ENCODE peak calls at places on chromosomes 2 and 18, in six cellular contexts. E, N, H, Q, Z and J are unnamed samples. For H3K9me3, the result is how much of the 10 kb centered on the place peaks cover.

GRCh38 chr2:240371461-240372000 is 63.9 kb upstream of the GPC1 start:
- DNase-seq in E (no peak), N (no peak), H (no peak), Q (no peak), Z (no peak), J (no peak)

GRCh38 chr18:11752116-11752911 is 63.2 kb downstream of the GNAL start:
- DNase-seq in E (no peak), N (no peak), H (no peak), Q (no peak), Z (peak), J (no peak)

GRCh38 chr18:13070460-13070859 is 79.3 kb downstream of the CEP192 start:
- DNase-seq in E (peak), N (no peak), H (no peak), Q (no peak), Z (no peak), J (no peak)

GRCh38 chr2:231717281-231718180 is 9.2 kb downstream of the PTMA start:
- DNase-seq in E (no peak), N (peak), H (no peak), Q (no peak), Z (peak), J (no peak)

GRCh38 chr2:15666776-15667578 is 75.3 kb downstream of the DDX1 start:
- DNase-seq in E (no peak), N (no peak), H (no peak), Q (no peak), Z (no peak), J (no peak)

GRCh38 chr2:198383392-198383791 is 579.0 kb downstream of the PLCL1 start:
- DNase-seq in E (no peak), N (no peak), H (no peak), Q (no peak), Z (no peak), J (no peak)

GRCh38 chr2:147390475-147390874 is 454.4 kb upstream of the ACVR2A start:
- DNase-seq in E (no peak), N (no peak), H (no peak), Q (no peak), Z (no peak), J (no peak)

GRCh38 chr2:207219716-207220414 is 54.1 kb upstream of the KLF7 start:
- DNase-seq in E (no peak), N (no peak), H (no peak), Q (no peak), Z (no peak), J (no peak)

GRCh38 chr2:212021947-212022346 is 516.7 kb downstream of the ERBB4 start:
- DNase-seq in E (no peak), N (peak), H (no peak), Q (no peak), Z (no peak), J (no peak)

GRCh38 chr2:21821697-21822227 is 698.0 kb downstream of the TDRD15 start:
- DNase-seq in E (no peak), N (no peak), H (no peak), Q (no peak), Z (no peak), J (no peak)

GRCh38 chr2:239735131-239735828 is 289.9 kb downstream of the NDUFA10 start:
- DNase-seq in E (no peak), N (no peak), H (no peak), Q (no peak), Z (peak), J (no peak)

GRCh38 chr2:187302619-187303018 is 145.4 kb downstream of the CALCRL start:
- DNase-seq in E (peak), N (no peak), H (no peak), Q (no peak), Z (no peak), J (no peak)

GRCh38 chr2:219765236-219765635 is 137.8 kb downstream of the SLC4A3 start:
- DNase-seq in E (no peak), N (no peak), H (no peak), Q (no peak), Z (no peak), J (no peak)

GRCh38 chr18:2906522-2907458 is 60.0 kb downstream of the EMILIN2 start:
- DNase-seq in E (peak), N (no peak), H (peak), Q (peak), Z (peak), J (peak)

GRCh38 chr2:181466661-181467576 is 9.7 kb downstream of the ITGA4 start:
- DNase-seq in E (peak), N (peak), H (peak), Q (peak), Z (peak), J (peak)

GRCh38 chr2:237097326-237097910 is 11.7 kb downstream of the COPS8 start:
- DNase-seq in E (no peak), N (no peak), H (no peak), Q (no peak), Z (no peak), J (no peak)

GRCh38 chr18:32779010-32779409 is 6.2 kb upstream of the KLHL14 start:
- DNase-seq in E (no peak), N (no peak), H (no peak), Q (no peak), Z (no peak), J (no peak)

GRCh38 chr2:165573534-165574461 is 104.3 kb downstream of the CSRNP3 start:
- DNase-seq in E (peak), N (no peak), H (no peak), Q (peak), Z (peak), J (no peak)

GRCh38 chr2:173984866-173985588 is 19.9 kb upstream of the SP3 start:
- DNase-seq in E (no peak), N (no peak), H (no peak), Q (no peak), Z (no peak), J (no peak)

GRCh38 chr2:86372641-86373502 is 35.4 kb upstream of the REEP1 start:
- DNase-seq in E (peak), N (peak), H (no peak), Q (peak), Z (peak), J (no peak)

GRCh38 chr2:176364578-176364977 is 95.3 kb downstream of the MTX2 start:
- DNase-seq in E (no peak), N (no peak), H (no peak), Q (no peak), Z (peak), J (no peak)

GRCh38 chr2:170822292-170822884 is 5.7 kb downstream of the GAD1 start:
- DNase-seq in E (no peak), N (no peak), H (no peak), Q (no peak), Z (peak), J (no peak)

GRCh38 chr2:199811360-199811759 is 39.6 kb downstream of the FTCDNL1 start:
- DNase-seq in E (no peak), N (no peak), H (no peak), Q (no peak), Z (no peak), J (no peak)

GRCh38 chr2:239369631-239370161 is 31.1 kb downstream of the HDAC4 start:
- DNase-seq in E (no peak), N (no peak), H (no peak), Q (peak), Z (no peak), J (peak)

GRCh38 chr2:24075915-24076848 is at the start of gene SF3B6:
- DNase-seq in E (peak), N (peak), H (peak), Q (peak), Z (peak), J (peak)

GRCh38 chr2:184611221-184612085 is 13.1 kb downstream of the ZNF804A start:
- DNase-seq in E (no peak), N (peak), H (no peak), Q (peak), Z (no peak), J (no peak)

GRCh38 chr2:102070058-102070642 is 72.4 kb upstream of the IL1R1 start:
- DNase-seq in E (peak), N (no peak), H (peak), Q (no peak), Z (no peak), J (no peak)

GRCh38 chr2:10408649-10409579 is 39.2 kb downstream of the ODC1 start:
- DNase-seq in E (peak), N (peak), H (peak), Q (peak), Z (peak), J (peak)

GRCh38 chr2:188042412-188042811 is 249.3 kb upstream of the GULP1 start:
- DNase-seq in E (no peak), N (no peak), H (no peak), Q (no peak), Z (no peak), J (no peak)

GRCh38 chr2:219282375-219282774 is 3.2 kb downstream of the DNAJB2 start:
- DNase-seq in E (no peak), N (no peak), H (no peak), Q (no peak), Z (no peak), J (no peak)

GRCh38 chr2:19769513-19769912 is 132.3 kb downstream of the TTC32 start:
- DNase-seq in E (no peak), N (no peak), H (no peak), Q (no peak), Z (no peak), J (no peak)

GRCh38 chr2:70035344-70035844 is 51.9 kb upstream of the PCBP1 start:
- DNase-seq in E (no peak), N (no peak), H (no peak), Q (no peak), Z (no peak), J (no peak)

GRCh38 chr2:86807462-86808275 is 17.0 kb upstream of the CD8A start:
- DNase-seq in E (no peak), N (peak), H (peak), Q (peak), Z (peak), J (no peak)

GRCh38 chr2:3184167-3184566 is 193.5 kb downstream of the EIPR1 start:
- DNase-seq in E (no peak), N (no peak), H (no peak), Q (no peak), Z (no peak), J (no peak)

GRCh38 chr2:218807626-218808025 is 24.0 kb downstream of the PRKAG3 start:
- DNase-seq in E (no peak), N (no peak), H (no peak), Q (no peak), Z (no peak), J (no peak)

GRCh38 chr18:56756971-56757370 is 105.8 kb downstream of the WDR7 start:
- DNase-seq in E (peak), N (no peak), H (no peak), Q (no peak), Z (no peak), J (no peak)

GRCh38 chr2:230842473-230842872 is 22.3 kb upstream of the ITM2C start:
- DNase-seq in E (no peak), N (no peak), H (no peak), Q (peak), Z (no peak), J (no peak)

GRCh38 chr18:9135912-9136314 is 668 bp upstream of the ANKRD12 start:
- DNase-seq in E (peak), N (peak), H (no peak), Q (peak), Z (peak), J (no peak)

GRCh38 chr2:69043736-69044400 is 30.9 kb downstream of the ANTXR1 start:
- DNase-seq in E (no peak), N (no peak), H (no peak), Q (no peak), Z (no peak), J (no peak)

DNA sequence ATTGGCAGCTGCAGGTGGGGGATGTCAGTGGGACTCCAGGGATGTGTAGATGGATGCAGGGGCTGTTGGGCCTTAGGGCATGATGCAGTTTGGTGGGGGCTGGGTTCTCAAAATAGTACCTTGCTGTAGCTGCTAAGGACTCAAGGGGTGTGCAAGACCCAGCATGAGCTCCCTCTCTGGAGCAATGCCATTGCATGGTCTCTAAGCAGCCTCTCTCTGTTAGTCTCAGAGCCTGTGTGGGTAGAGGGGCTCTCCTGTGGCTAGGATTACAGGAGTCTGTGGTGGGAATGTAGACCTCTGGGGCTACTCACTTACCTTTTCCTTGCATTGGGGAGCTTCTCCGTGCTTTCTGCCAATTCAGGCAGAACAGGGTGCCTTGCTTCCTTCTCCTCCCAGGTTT is 228.9 kb downstream of the LPIN1 start:
- DNase-seq in E (no peak), N (no peak), H (no peak), Q (no peak), Z (no peak), J (no peak)
- H3K9me3 ChIP-seq in E (under half), N (under half), H (under half), Q (under half), Z (under half), J (under half)

DNA sequence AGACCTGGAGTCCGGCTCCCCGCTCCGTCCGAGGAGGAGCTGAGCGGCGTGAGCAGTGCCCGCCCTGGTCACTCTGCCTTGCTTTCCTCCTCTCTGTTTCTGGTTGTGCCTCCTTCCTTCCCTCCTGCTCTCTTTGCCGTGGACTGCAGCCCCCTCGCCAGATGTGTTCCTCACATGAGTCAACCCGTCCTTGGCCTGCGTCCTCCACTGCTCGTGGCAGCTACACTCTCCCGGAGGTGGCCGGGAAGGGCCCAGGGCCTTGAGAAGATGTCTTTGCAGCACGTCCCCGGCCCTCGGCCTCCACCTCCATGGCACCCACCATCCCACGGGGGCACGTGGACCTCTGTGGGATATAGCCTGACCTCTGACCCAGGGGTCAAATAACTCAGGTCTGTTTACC is 42.4 kb downstream of the NFATC1 start:
- DNase-seq in E (no peak), N (no peak), H (no peak), Q (no peak), Z (no peak), J (no peak)
- H3K9me3 ChIP-seq in E (under half), N (under half), H (under half), Q (under half), Z (under half), J (under half)

DNA sequence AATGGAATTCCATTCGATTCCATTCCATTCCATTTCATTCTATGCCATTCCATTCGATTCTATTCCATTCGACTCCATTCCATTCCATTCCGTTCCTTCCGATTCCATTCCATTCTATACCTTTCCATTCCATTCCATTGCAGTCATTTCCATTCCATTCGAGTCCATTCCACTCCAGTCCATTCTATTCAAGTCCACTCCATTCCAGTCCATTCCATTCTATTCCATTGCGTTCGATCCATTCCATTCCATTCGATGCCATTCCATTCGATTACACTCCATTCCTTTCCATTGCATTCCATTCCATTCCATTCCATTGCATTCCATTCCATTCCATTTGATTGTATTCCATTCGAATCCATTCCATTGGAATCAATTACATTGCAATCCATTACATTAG is 1119.8 kb downstream of the RPIA start:
- DNase-seq in E (no peak), N (no peak), H (no peak), Q (no peak), Z (no peak), J (no peak)
- H3K9me3 ChIP-seq in E (under half), N (half or more), H (half or more), Q (under half), Z (under half), J (under half)

GRCh38 chr18:71075147-71075546 is 786.3 kb downstream of the SOCS6 start:
- DNase-seq in E (no peak), N (no peak), H (no peak), Q (no peak), Z (no peak), J (no peak)
- H3K9me3 ChIP-seq in E (under half), N (under half), H (under half), Q (under half), Z (under half), J (under half)

GRCh38 chr2:116787808-116788207 is 1026.7 kb upstream of the DDX18 start:
- DNase-seq in E (no peak), N (no peak), H (no peak), Q (peak), Z (no peak), J (no peak)
- H3K9me3 ChIP-seq in E (under half), N (under half), H (under half), Q (under half), Z (under half), J (under half)